ENCODE peak calls at places on chromosomes 11 and 22, in ten cellular contexts. P is A549; M is activated T-helper 1 cell treated with anti-CD3 and anti-CD28 coated beads, Interleukin-2, amount 50 U/mL, for 16 hours; L is SK-MEL-5; U is activated CD4-positive, alpha-beta T cell treated with anti-CD3 and anti-CD28 coated beads for 48 hours; W is lower lobe of right lung; F is pancreas; V is dermis microvascular lymphatic vessel endothelial cell; B is NCI-H1105 treated with DMSO at 0.1 percent for 48 hours; O is AG10803. J is an unnamed sample.

GRCh38 chr11:127274328-127274676 is 273.7 kb upstream of the KIRREL3 start:
- DNase-seq in L (no peak), U (no peak), F (no peak), B (peak; percentile 28), P (no peak), M (no peak), O (no peak), V (no peak), W (no peak), J (no peak)

GRCh38 chr11:9053631-9054030 is 37.8 kb downstream of the SCUBE2 start:
- DNase-seq in U (no peak), B (no peak), O (peak; percentile 58), F (no peak), L (peak; percentile 93), V (no peak), W (no peak), M (no peak), P (no peak), J (no peak)

GRCh38 chr11:3134218-3134621 is 30.9 kb downstream of the OSBPL5 start:
- DNase-seq in B (no peak), O (no peak), W (peak; percentile 30), F (no peak), U (no peak), P (no peak), L (no peak), M (no peak), V (no peak), J (no peak)

GRCh38 chr11:122178795-122179194 is 62.8 kb upstream of the BLID start:
- DNase-seq in W (no peak), U (no peak), P (no peak), B (no peak), L (peak; percentile 69), F (no peak), V (no peak), O (no peak), M (no peak), J (no peak)

GRCh38 chr11:12289667-12290476 is 87.5 kb upstream of the PARVA start:
- DNase-seq in F (no peak), B (no peak), O (no peak), V (no peak), L (no peak), P (no peak), W (no peak), U (no peak), M (no peak), J (no peak)

GRCh38 chr11:61153593-61154090 is 7.6 kb downstream of the VPS37C start:
- DNase-seq in O (peak; percentile 54), B (no peak), V (peak; percentile 48), M (no peak), P (no peak), W (no peak), U (no peak), F (no peak), L (no peak), J (no peak)

GRCh38 chr22:36461665-36462474 is 19.6 kb downstream of the TXN2 start:
- DNase-seq in V (no peak), L (no peak), O (peak; percentile 92), F (peak; percentile 73), U (no peak), W (peak; percentile 79), P (peak; percentile 69), M (no peak), B (no peak), J (no peak)

GRCh38 chr11:65925397-65925796 is 6.2 kb downstream of the DRAP1 start:
- DNase-seq in P (no peak), L (no peak), O (no peak), M (no peak), B (no peak), U (no peak), V (no peak), F (no peak), W (no peak), J (no peak)

GRCh38 chr11:68298659-68299516 is 13.5 kb upstream of the LRP5 start:
- DNase-seq in P (no peak), L (no peak), F (no peak), V (no peak), W (no peak), O (no peak), B (no peak), U (no peak), M (no peak), J (no peak)

GRCh38 chr11:126702987-126703386 is 297.6 kb downstream of the KIRREL3 start:
- DNase-seq in F (no peak), V (no peak), U (no peak), M (no peak), O (no peak), L (peak; percentile 5), W (no peak), P (no peak), B (no peak), J (no peak)

GRCh38 chr22:20131856-20132685 is 467 bp downstream of the ZDHHC8 start:
- DNase-seq in U (no peak), P (no peak), L (no peak), M (no peak), O (peak; percentile 20), B (no peak), W (peak; percentile 79), F (no peak), V (no peak), J (no peak)

GRCh38 chr11:66559862-66560676 is 8.3 kb downstream of the CTSF start:
- DNase-seq in M (no peak), W (no peak), U (no peak), L (no peak), B (no peak), F (no peak), P (no peak), V (no peak), O (no peak), J (no peak)

GRCh38 chr22:22878801-22879674 is 8.6 kb upstream of the IGLL5 start:
- DNase-seq in P (no peak), U (no peak), B (no peak), O (no peak), W (no peak), F (no peak), L (no peak), V (no peak), M (no peak), J (no peak)

GRCh38 chr11:38791346-38791961 is 2193.4 kb upstream of the RAG2 start:
- DNase-seq in P (peak; percentile 22), W (no peak), M (no peak), F (peak; percentile 29), B (peak; percentile 52), U (peak; percentile 3), L (peak; percentile 80), O (peak; percentile 37), V (peak; percentile 1), J (peak; percentile 54)

GRCh38 chr11:128190312-128190711 is 397.0 kb downstream of the ETS1 start:
- DNase-seq in U (no peak), P (no peak), B (no peak), M (no peak), W (no peak), L (no peak), V (no peak), O (no peak), F (no peak), J (no peak)

GRCh38 chr22:42725606-42726355 is 5.1 kb upstream of the A4GALT start:
- DNase-seq in P (no peak), W (no peak), B (no peak), F (no peak), U (no peak), O (peak; percentile 63), M (no peak), L (no peak), V (no peak), J (no peak)

GRCh38 chr22:46535876-46536558 is 1.4 kb downstream of the CELSR1 start:
- DNase-seq in W (no peak), V (no peak), O (no peak), U (no peak), F (no peak), L (no peak), B (no peak), M (no peak), P (no peak), J (no peak)

GRCh38 chr22:23536821-23537345 is 43.2 kb downstream of the IGLL1 start:
- DNase-seq in M (no peak), W (peak; percentile 14), F (no peak), U (no peak), P (no peak), B (no peak), O (no peak), L (no peak), V (no peak), J (peak; percentile 2)

GRCh38 chr11:113895367-113896155 is 9.0 kb upstream of the HTR3B start:
- DNase-seq in L (no peak), U (no peak), W (no peak), P (no peak), M (no peak), B (no peak), V (no peak), F (no peak), O (no peak), J (peak; percentile 47)

J was measured in WERI-Rb-1.